ENCODE peak calls at places on chromosomes 12 and 14, in ten cellular contexts. X, K, G, M, D, T, Z, I, H and W are unnamed samples.

GRCh38 chr12:12807970-12808702 is 5.0 kb upstream of the DDX47 start:
- DNase-seq in X (no peak), K (peak), G (no peak), M (peak), D (peak), T (no peak), Z (peak), I (peak), H (peak), W (peak)

GRCh38 chr14:93044116-93044515 is 71.6 kb downstream of the ITPK1 start:
- DNase-seq in X (no peak), K (no peak), G (peak), M (no peak), D (no peak), T (no peak), Z (no peak), I (no peak), H (peak), W (peak)

GRCh38 chr12:63876980-63877379 is 32.5 kb downstream of the SRGAP1 start:
- DNase-seq in X (no peak), K (peak), G (no peak), M (no peak), D (no peak), T (no peak), Z (no peak), I (no peak), H (peak), W (no peak)

GRCh38 chr14:64746298-64747250 is 42.4 kb downstream of the PLEKHG3 start:
- DNase-seq in X (no peak), K (no peak), G (no peak), M (no peak), D (peak), T (no peak), Z (peak), I (no peak), H (no peak), W (no peak)

GRCh38 chr12:102883204-102883799 is 33.7 kb downstream of the PAH start:
- DNase-seq in X (peak), K (peak), G (peak), M (no peak), D (no peak), T (peak), Z (peak), I (peak), H (peak), W (peak)

GRCh38 chr12:55074771-55075170 is 51.4 kb upstream of the OR9K2 start:
- DNase-seq in X (no peak), K (no peak), G (no peak), M (no peak), D (peak), T (no peak), Z (no peak), I (no peak), H (no peak), W (no peak)

GRCh38 chr14:33287204-33287603 is 348.5 kb downstream of the NPAS3 start:
- DNase-seq in X (no peak), K (no peak), G (no peak), M (no peak), D (no peak), T (no peak), Z (no peak), I (peak), H (no peak), W (peak)

GRCh38 chr14:31263485-31264133 is 56.0 kb upstream of the HECTD1 start:
- DNase-seq in X (no peak), K (peak), G (peak), M (no peak), D (peak), T (no peak), Z (peak), I (peak), H (peak), W (peak)

GRCh38 chr14:46378248-46378647 is 273.3 kb downstream of the RPL10L start:
- DNase-seq in X (no peak), K (no peak), G (no peak), M (no peak), D (no peak), T (no peak), Z (no peak), I (no peak), H (peak), W (peak)

GRCh38 chr12:44154128-44154527 is 318.2 kb downstream of the TMEM117 start:
- DNase-seq in X (no peak), K (peak), G (no peak), M (no peak), D (no peak), T (no peak), Z (no peak), I (peak), H (no peak), W (no peak)

GRCh38 chr12:107536613-107537012 is 149.0 kb upstream of the PWP1 start:
- DNase-seq in X (no peak), K (peak), G (no peak), M (no peak), D (no peak), T (no peak), Z (peak), I (no peak), H (no peak), W (no peak)

GRCh38 chr12:12008931-12009611 is 61.7 kb upstream of the BCL2L14 start:
- DNase-seq in X (no peak), K (peak), G (no peak), M (peak), D (no peak), T (no peak), Z (peak), I (peak), H (peak), W (peak)

GRCh38 chr14:79197516-79197915 is 1013.8 kb downstream of the DIO2 start:
- DNase-seq in X (no peak), K (no peak), G (no peak), M (no peak), D (no peak), T (no peak), Z (no peak), I (no peak), H (no peak), W (no peak)

GRCh38 chr12:53990311-53991076 is 5.5 kb downstream of the HOXC10 start:
- DNase-seq in X (no peak), K (peak), G (no peak), M (no peak), D (no peak), T (no peak), Z (no peak), I (no peak), H (no peak), W (peak)

GRCh38 chr14:91983571-91983970 is 36.1 kb upstream of the FBLN5 start:
- DNase-seq in X (no peak), K (peak), G (no peak), M (no peak), D (peak), T (no peak), Z (peak), I (peak), H (no peak), W (no peak)

GRCh38 chr12:109387425-109388166 is 39.9 kb downstream of the MYO1H start:
- DNase-seq in X (no peak), K (peak), G (peak), M (no peak), D (peak), T (no peak), Z (peak), I (peak), H (peak), W (peak)

GRCh38 chr14:105153331-105153731 is 15.2 kb downstream of the JAG2 start:
- DNase-seq in X (no peak), K (no peak), G (no peak), M (peak), D (no peak), T (no peak), Z (no peak), I (no peak), H (no peak), W (no peak)

GRCh38 chr12:89353188-89353822 is 1.0 kb upstream of the DUSP6 start:
- DNase-seq in X (peak), K (peak), G (peak), M (peak), D (peak), T (peak), Z (peak), I (peak), H (peak), W (peak)

GRCh38 chr14:95943699-95944098 is 67.1 kb downstream of the TUNAR start:
- DNase-seq in X (no peak), K (no peak), G (no peak), M (no peak), D (no peak), T (peak), Z (no peak), I (no peak), H (no peak), W (no peak)

GRCh38 chr12:56151672-56152131 is 685 bp upstream of the MYL6B start:
- DNase-seq in X (no peak), K (peak), G (peak), M (peak), D (no peak), T (no peak), Z (no peak), I (peak), H (peak), W (peak)

GRCh38 chr14:91366749-91367148 is 50.9 kb downstream of the CCDC88C start:
- DNase-seq in X (no peak), K (no peak), G (no peak), M (no peak), D (no peak), T (no peak), Z (no peak), I (no peak), H (no peak), W (no peak)

GRCh38 chr12:54010972-54011664 is 2.3 kb downstream of the HOXC8 start:
- DNase-seq in X (no peak), K (no peak), G (no peak), M (no peak), D (no peak), T (no peak), Z (no peak), I (no peak), H (no peak), W (no peak)

GRCh38 chr12:4037747-4038312 is 164.6 kb upstream of the PARP11 start:
- DNase-seq in X (no peak), K (peak), G (no peak), M (no peak), D (peak), T (peak), Z (peak), I (peak), H (peak), W (peak)

GRCh38 chr12:57134949-57135348 is 6.7 kb downstream of the LRP1 start:
- DNase-seq in X (no peak), K (peak), G (no peak), M (no peak), D (no peak), T (no peak), Z (no peak), I (no peak), H (no peak), W (no peak)

GRCh38 chr12:64528616-64529015 is 76.7 kb downstream of the TBK1 start:
- DNase-seq in X (no peak), K (peak), G (no peak), M (no peak), D (no peak), T (no peak), Z (no peak), I (no peak), H (no peak), W (peak)

GRCh38 chr12:9098115-9098452 is 17.6 kb downstream of the A2M start:
- DNase-seq in X (no peak), K (no peak), G (no peak), M (no peak), D (no peak), T (no peak), Z (no peak), I (no peak), H (no peak), W (no peak)

GRCh38 chr14:91108941-91109611 is 4.8 kb upstream of the DGLUCY start:
- DNase-seq in X (no peak), K (no peak), G (no peak), M (peak), D (peak), T (no peak), Z (peak), I (peak), H (peak), W (peak)

GRCh38 chr14:31229638-31230229 is 22.1 kb upstream of the HECTD1 start:
- DNase-seq in X (no peak), K (peak), G (peak), M (no peak), D (no peak), T (no peak), Z (peak), I (peak), H (peak), W (peak)

GRCh38 chr12:107458163-107458562 is 227.4 kb upstream of the PWP1 start:
- DNase-seq in X (no peak), K (peak), G (no peak), M (no peak), D (no peak), T (no peak), Z (no peak), I (peak), H (peak), W (no peak)

GRCh38 chr12:4441355-4442330 is 4.0 kb downstream of the FGF6 start:
- DNase-seq in X (peak), K (no peak), G (no peak), M (no peak), D (no peak), T (no peak), Z (peak), I (no peak), H (no peak), W (no peak)

GRCh38 chr14:106790189-106791036 is 1264.0 kb downstream of the TMEM121 start:
- DNase-seq in X (no peak), K (no peak), G (no peak), M (peak), D (no peak), T (no peak), Z (no peak), I (peak), H (peak), W (peak)

GRCh38 chr12:108313609-108314331 is 25.3 kb downstream of the CMKLR1 start:
- DNase-seq in X (no peak), K (no peak), G (no peak), M (peak), D (peak), T (no peak), Z (peak), I (no peak), H (no peak), W (no peak)

GRCh38 chr14:68806526-68807147 is 13.8 kb upstream of the ZFP36L1 start:
- DNase-seq in X (no peak), K (no peak), G (no peak), M (no peak), D (no peak), T (no peak), Z (no peak), I (no peak), H (no peak), W (no peak)

GRCh38 chr12:118356809-118357326 is 15.8 kb downstream of the TAOK3 start:
- DNase-seq in X (no peak), K (peak), G (no peak), M (no peak), D (no peak), T (no peak), Z (peak), I (peak), H (peak), W (peak)

GRCh38 chr12:49982246-49983229 is 9.8 kb downstream of the AQP6 start:
- DNase-seq in X (no peak), K (peak), G (no peak), M (no peak), D (no peak), T (no peak), Z (no peak), I (peak), H (no peak), W (no peak)

GRCh38 chr14:81277096-81277495 is 56.3 kb upstream of the GTF2A1 start:
- DNase-seq in X (no peak), K (no peak), G (no peak), M (no peak), D (no peak), T (no peak), Z (no peak), I (no peak), H (no peak), W (no peak)

GRCh38 chr14:52596320-52596719 is 43.7 kb downstream of the GPR137C start:
- DNase-seq in X (no peak), K (no peak), G (no peak), M (no peak), D (no peak), T (no peak), Z (no peak), I (no peak), H (no peak), W (no peak)

GRCh38 chr12:31629756-31630732 is 29.4 kb upstream of the ETFBKMT start:
- DNase-seq in X (no peak), K (peak), G (no peak), M (no peak), D (peak), T (no peak), Z (peak), I (peak), H (no peak), W (no peak)

GRCh38 chr14:100123618-100124017 is 35.8 kb downstream of the DEGS2 start:
- DNase-seq in X (no peak), K (no peak), G (no peak), M (no peak), D (no peak), T (no peak), Z (no peak), I (no peak), H (no peak), W (no peak)
- TF ChIP-seq CTCF in X (no peak), K (no peak), G (no peak), M (no peak), D (no peak), T (no peak), Z (no peak), I (no peak), H (no peak), W (no peak)

DNA sequence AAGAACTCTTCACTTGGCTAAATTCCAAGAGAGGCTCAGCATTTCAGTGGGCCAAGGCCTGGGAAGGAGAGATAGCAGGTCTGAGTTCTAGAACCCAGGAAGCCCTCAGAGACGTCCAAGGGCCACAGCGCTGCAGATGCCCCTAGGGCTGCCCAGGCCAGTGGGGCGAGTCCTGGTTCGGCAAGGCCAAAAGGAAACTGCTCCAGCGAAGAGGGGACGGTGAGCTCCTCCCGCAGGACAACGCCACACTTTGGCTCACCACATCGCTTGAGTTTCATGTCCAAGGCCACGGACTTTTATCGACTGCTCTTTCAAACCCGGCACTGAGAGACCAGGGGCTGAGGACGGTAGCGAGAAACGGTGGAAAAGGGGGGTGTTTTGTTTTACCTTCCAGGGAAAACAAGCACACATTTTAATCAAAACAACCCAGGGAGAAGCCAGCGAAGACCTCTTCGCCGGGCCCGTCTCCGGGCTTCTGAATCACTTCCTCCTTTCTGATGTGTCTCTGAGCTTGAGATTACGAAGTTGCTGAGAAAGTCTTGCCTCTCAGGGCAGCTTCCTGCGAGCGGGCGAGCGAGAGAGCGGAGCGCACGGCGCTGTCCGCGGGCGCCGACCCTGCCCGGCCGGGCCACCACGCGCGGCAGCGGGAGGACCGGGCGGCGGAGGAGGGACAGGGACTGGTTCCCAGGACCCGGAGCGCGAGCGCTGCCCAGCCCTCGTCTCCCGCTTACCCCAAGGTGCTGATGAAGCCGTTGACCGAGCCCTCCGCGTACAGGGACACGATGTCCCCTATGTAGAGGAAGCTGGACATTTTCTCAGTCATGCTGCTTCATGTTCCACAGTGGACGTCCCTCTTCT is 806 bp downstream of the ITPR2 start:
- DNase-seq in X (peak), K (peak), G (peak), M (peak), D (peak), T (peak), Z (peak), I (peak), H (peak), W (peak)
- TF ChIP-seq CTCF in X (peak), K (no peak), G (no peak), M (no peak), D (no peak), T (no peak), Z (peak), I (no peak), H (no peak), W (peak)

DNA sequence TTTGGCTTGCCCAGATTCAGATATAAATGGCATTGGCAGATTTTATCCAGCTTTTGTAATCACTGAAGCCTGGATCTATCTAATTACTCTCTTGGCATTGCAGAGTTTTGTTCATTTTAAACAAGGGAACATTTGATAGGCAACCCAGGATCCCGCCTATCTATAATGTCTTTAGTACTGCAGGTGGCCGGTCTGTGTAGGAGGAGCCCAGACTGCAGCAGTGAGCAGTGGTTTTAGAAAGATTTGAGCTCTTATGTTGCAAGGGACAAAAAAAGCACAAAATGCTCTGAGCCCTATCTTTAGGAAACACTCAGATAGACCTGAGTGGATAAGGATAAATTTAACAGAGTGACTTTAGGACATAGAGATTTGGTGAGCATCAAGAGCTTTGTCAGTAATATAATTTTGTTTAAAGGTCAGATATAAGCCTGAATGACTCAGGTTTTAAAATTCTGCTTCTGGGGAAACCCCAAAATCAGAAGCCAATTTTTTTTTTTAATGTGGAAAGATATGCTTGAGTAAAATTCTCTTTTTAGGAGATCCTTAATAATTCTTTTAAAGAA is 165.4 kb downstream of the SLC5A8 start:
- DNase-seq in X (no peak), K (no peak), G (no peak), M (no peak), D (no peak), T (no peak), Z (no peak), I (peak), H (no peak), W (no peak)
- TF ChIP-seq CTCF in X (no peak), K (no peak), G (no peak), M (no peak), D (no peak), T (no peak), Z (no peak), I (no peak), H (no peak), W (no peak)

DNA sequence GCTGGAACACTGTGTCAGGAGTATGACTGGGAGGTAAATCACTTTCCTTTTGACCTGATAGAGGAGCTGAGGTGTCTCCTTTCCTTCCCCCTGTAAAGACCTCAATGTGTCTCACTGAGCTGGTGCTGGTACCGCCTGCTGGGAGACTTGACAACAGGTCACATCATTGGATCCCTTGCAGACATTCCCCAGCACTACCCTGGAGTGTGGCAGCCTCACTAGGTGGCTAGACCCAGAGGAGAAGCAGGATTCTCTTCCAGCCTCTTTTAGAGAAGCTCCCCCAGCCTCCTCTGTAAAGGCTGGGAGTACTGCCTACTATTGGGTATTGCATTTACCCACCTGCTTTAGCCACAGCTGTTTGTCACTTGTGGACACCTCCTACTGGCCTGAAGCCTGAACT is 223.9 kb downstream of the ADGRD1 start:
- DNase-seq in X (no peak), K (no peak), G (no peak), M (no peak), D (no peak), T (no peak), Z (no peak), I (no peak), H (no peak), W (no peak)
- TF ChIP-seq CTCF in X (no peak), K (no peak), G (no peak), M (no peak), D (no peak), T (no peak), Z (no peak), I (no peak), H (no peak), W (no peak)

DNA sequence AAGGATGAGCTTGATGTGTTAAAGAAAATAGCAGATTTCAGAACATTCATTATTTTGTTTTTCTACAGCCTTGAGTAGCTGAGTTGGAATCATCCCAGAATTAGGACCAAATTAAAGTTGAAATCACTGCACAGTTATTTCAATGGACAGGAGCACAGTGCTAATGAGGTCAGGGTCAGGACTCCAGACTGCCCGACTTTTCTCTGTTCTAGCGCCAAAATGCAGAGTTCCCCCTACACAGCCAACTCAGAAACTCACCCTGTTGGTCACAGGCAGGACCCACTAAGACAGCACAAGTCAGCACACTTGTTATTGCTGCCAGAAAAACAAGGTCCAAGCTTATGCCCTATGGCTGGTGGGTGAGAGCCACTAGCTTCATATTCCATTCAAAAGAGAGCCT is 198.1 kb upstream of the KRR1 start:
- DNase-seq in X (no peak), K (no peak), G (no peak), M (no peak), D (no peak), T (no peak), Z (no peak), I (no peak), H (no peak), W (no peak)
- TF ChIP-seq CTCF in X (no peak), K (no peak), G (no peak), M (no peak), D (no peak), T (no peak), Z (no peak), I (no peak), H (no peak), W (no peak)